ENCODE peak calls at places on chromosome 19, in six cellular contexts. V is T-helper 2 cell; H is effector CD4-positive, alpha-beta T cell; L is iris pigment epithelial cell; E is H4; K is hippocampal formation. B is an unnamed sample.

GRCh38 chr19:18357041-18357440 is 16.6 kb downstream of the PGPEP1 start:
- DNase-seq in V (no peak), E (no peak), L (no peak), K (no peak), H (no peak), B (no peak)

GRCh38 chr19:3154957-3155736 is 19.3 kb downstream of the GNA15 start:
- DNase-seq in E (peak), L (peak), H (peak), K (no peak), V (peak), B (peak)

GRCh38 chr19:56974554-56975207 is 134.2 kb upstream of the PEG3 start:
- DNase-seq in L (no peak), K (no peak), V (no peak), E (no peak), H (no peak), B (no peak)

GRCh38 chr19:18589380-18590272 is 1.0 kb downstream of the REX1BD start:
- DNase-seq in E (peak), V (peak), L (peak), K (no peak), H (peak), B (peak)

GRCh38 chr19:4052114-4052992 is 14.3 kb downstream of the ZBTB7A start:
- DNase-seq in V (no peak), H (no peak), K (no peak), E (peak), L (peak), B (peak)

GRCh38 chr19:47019431-47020041 is at the start of gene NPAS1:
- DNase-seq in E (no peak), H (no peak), V (no peak), K (no peak), L (no peak), B (no peak)

GRCh38 chr19:7636691-7637373 is at the start of gene STXBP2:
- DNase-seq in V (peak), L (peak), E (no peak), H (peak), K (no peak), B (peak)

GRCh38 chr19:30428856-30429255 is 56.7 kb downstream of the ZNF536 start:
- DNase-seq in H (no peak), V (no peak), E (no peak), K (no peak), L (no peak), B (no peak)

GRCh38 chr19:57583521-57584416 is at the start of gene ZIK1:
- DNase-seq in L (peak), H (peak), V (peak), E (peak), K (peak), B (peak)

GRCh38 chr19:1761528-1762242 is 8.4 kb downstream of the ONECUT3 start:
- DNase-seq in K (no peak), E (no peak), V (no peak), H (no peak), L (no peak), B (no peak)

GRCh38 chr19:41415154-41415571 is 12.0 kb downstream of the B3GNT8 start:
- DNase-seq in L (no peak), V (no peak), K (no peak), H (no peak), E (no peak), B (no peak)

GRCh38 chr19:1237027-1237659 is 662 bp downstream of the CBARP start:
- DNase-seq in H (no peak), L (no peak), E (no peak), K (no peak), V (no peak), B (no peak)

GRCh38 chr19:44582581-44583265 is 30.6 kb upstream of the IGSF23 start:
- DNase-seq in L (no peak), K (no peak), H (no peak), E (peak), V (no peak), B (no peak)

GRCh38 chr19:1387684-1388636 is 4.3 kb downstream of the NDUFS7 start:
- DNase-seq in V (no peak), L (no peak), H (no peak), E (no peak), K (no peak), B (no peak)

B was measured in CD14-positive monocyte.